ENCODE peak calls at places on chromosomes 1 and 21, in six cellular contexts. L is IMR-90, E is trophoblast cell, V is H1, N is H9, T is mesenchymal stem cell. A is an unnamed sample.

GRCh38 chr1:151006331-151007052 is at the start of gene MINDY1:
- DNase-seq in L (peak; percentile 89), E (peak; percentile 82), V (peak; percentile 67), N (peak; percentile 84), T (peak; percentile 96), A (peak; percentile 75)

GRCh38 chr1:38266197-38266520 is 219.6 kb upstream of the POU3F1 start:
- DNase-seq in L (no peak), E (no peak), V (no peak), N (no peak), T (no peak), A (no peak)

GRCh38 chr1:9687120-9687875 is 35.8 kb downstream of the PIK3CD start:
- DNase-seq in L (peak; percentile 92), E (peak; percentile 84), V (peak; percentile 75), N (peak; percentile 84), T (peak; percentile 87), A (peak; percentile 66)

GRCh38 chr1:247576514-247576913 is 11.6 kb upstream of the OR2G2 start:
- DNase-seq in L (no peak), E (peak; percentile 86), V (no peak), N (no peak), T (peak; percentile 14), A (no peak)

GRCh38 chr1:9822897-9823692 is 670 bp downstream of the CLSTN1 start:
- DNase-seq in L (peak; percentile 15), E (peak; percentile 24), V (no peak), N (no peak), T (peak; percentile 34), A (no peak)

GRCh38 chr21:25496825-25497482 is 110.3 kb downstream of the MRPL39 start:
- DNase-seq in L (peak; percentile 77), E (no peak), V (no peak), N (no peak), T (no peak), A (no peak)

GRCh38 chr21:29256125-29256895 is 42.4 kb upstream of the BACH1 start:
- DNase-seq in L (no peak), E (no peak), V (no peak), N (no peak), T (no peak), A (no peak)

GRCh38 chr1:186819140-186819539 is 9.6 kb upstream of the PLA2G4A start:
- DNase-seq in L (peak; percentile 90), E (peak; percentile 12), V (no peak), N (no peak), T (peak; percentile 23), A (no peak)

GRCh38 chr1:12626888-12627287 is 8.9 kb upstream of the DHRS3 start:
- DNase-seq in L (no peak), E (no peak), V (no peak), N (no peak), T (no peak), A (no peak)

GRCh38 chr1:155083865-155084721 is 5.5 kb downstream of the EFNA3 start:
- DNase-seq in L (no peak), E (no peak), V (no peak), N (no peak), T (peak; percentile 48), A (no peak)

GRCh38 chr1:211975152-211975941 is 60.0 kb downstream of the INTS7 start:
- DNase-seq in L (peak; percentile 15), E (peak; percentile 41), V (no peak), N (no peak), T (no peak), A (no peak)

GRCh38 chr1:32701951-32702598 is 495 bp downstream of the SYNC start:
- DNase-seq in L (peak; percentile 33), E (no peak), V (no peak), N (no peak), T (peak; percentile 57), A (no peak)

GRCh38 chr1:59288046-59288445 is 8.8 kb upstream of the FGGY start:
- DNase-seq in L (no peak), E (no peak), V (no peak), N (no peak), T (no peak), A (no peak)

GRCh38 chr1:59292557-59292956 is 4.3 kb upstream of the FGGY start:
- DNase-seq in L (peak; percentile 80), E (peak; percentile 45), V (no peak), N (no peak), T (peak; percentile 98), A (no peak)

GRCh38 chr1:59291566-59291965 is 5.3 kb upstream of the FGGY start:
- DNase-seq in L (no peak), E (no peak), V (no peak), N (no peak), T (no peak), A (no peak)

GRCh38 chr1:59290173-59290954 is 6.5 kb upstream of the FGGY start:
- DNase-seq in L (peak; percentile 52), E (peak; percentile 80), V (peak; percentile 58), N (peak; percentile 73), T (peak; percentile 58), A (no peak)

DNA sequence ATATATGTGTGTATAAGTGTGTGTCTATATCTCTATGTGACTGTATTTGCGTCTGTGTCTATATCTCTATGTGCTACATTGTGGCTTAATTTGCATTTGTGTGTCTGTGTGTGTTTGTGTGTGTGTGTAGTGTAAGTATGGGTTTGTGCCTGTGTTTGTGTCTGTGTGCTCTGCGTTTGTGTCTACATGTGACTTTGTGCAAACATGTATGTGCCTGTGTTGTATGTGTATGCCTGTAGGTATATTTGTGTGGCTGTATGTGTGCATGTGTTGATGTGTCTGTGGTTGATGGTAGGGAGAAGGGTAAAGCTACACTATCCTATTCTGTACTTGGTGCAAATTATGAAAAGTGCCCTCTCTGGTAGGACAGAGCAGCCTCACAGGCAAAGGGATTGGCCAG is 7.3 kb upstream of the FGGY start:
- DNase-seq in L (no peak), E (no peak), V (no peak), N (no peak), T (no peak), A (no peak)
- H2AFZ ChIP-seq in L (peak overlapping the region; percentile 14), E (no peak overlapping the region), V (no peak overlapping the region), N (no peak overlapping the region), T (no peak overlapping the region), A (no peak overlapping the region)

GRCh38 chr1:226601456-226601855 is 52.9 kb downstream of the STUM start:
- DNase-seq in L (no peak), E (no peak), V (no peak), N (no peak), T (no peak), A (no peak)

GRCh38 chr1:226603030-226603960 is 54.7 kb downstream of the STUM start:
- DNase-seq in L (peak; percentile 48), E (peak; percentile 30), V (no peak), N (no peak), T (peak; percentile 6), A (no peak)

GRCh38 chr1:226603976-226604845 is 55.6 kb downstream of the STUM start:
- DNase-seq in L (no peak), E (peak; percentile 94), V (peak; percentile 50), N (peak; percentile 72), T (no peak), A (peak; percentile 57)

GRCh38 chr1:226600254-226600653 is 51.7 kb downstream of the STUM start:
- DNase-seq in L (no peak), E (no peak), V (no peak), N (no peak), T (no peak), A (no peak)

GRCh38 chr1:226602186-226603029 is 53.8 kb downstream of the STUM start:
- DNase-seq in L (peak; percentile 78), E (peak; percentile 97), V (no peak), N (no peak), T (peak; percentile 21), A (no peak)
- H3K9ac ChIP-seq in L (no peak overlapping the region), E (no peak overlapping the region), V (no peak overlapping the region), N (no peak overlapping the region), T (peak overlapping the region; percentile 81), A (no peak overlapping the region)

GRCh38 chr1:163822933-163823511 is 501.3 kb downstream of the NUF2 start:
- DNase-seq in L (no peak), E (peak; percentile 48), V (no peak), N (no peak), T (no peak), A (no peak)

GRCh38 chr1:163824006-163824405 is 502.3 kb downstream of the NUF2 start:
- DNase-seq in L (peak; percentile 43), E (no peak), V (no peak), N (no peak), T (no peak), A (no peak)

GRCh38 chr1:163820190-163820589 is 498.4 kb downstream of the NUF2 start:
- DNase-seq in L (no peak), E (no peak), V (no peak), N (no peak), T (no peak), A (no peak)

GRCh38 chr1:163821679-163822078 is 499.9 kb downstream of the NUF2 start:
- DNase-seq in L (no peak), E (no peak), V (no peak), N (no peak), T (no peak), A (no peak)

DNA sequence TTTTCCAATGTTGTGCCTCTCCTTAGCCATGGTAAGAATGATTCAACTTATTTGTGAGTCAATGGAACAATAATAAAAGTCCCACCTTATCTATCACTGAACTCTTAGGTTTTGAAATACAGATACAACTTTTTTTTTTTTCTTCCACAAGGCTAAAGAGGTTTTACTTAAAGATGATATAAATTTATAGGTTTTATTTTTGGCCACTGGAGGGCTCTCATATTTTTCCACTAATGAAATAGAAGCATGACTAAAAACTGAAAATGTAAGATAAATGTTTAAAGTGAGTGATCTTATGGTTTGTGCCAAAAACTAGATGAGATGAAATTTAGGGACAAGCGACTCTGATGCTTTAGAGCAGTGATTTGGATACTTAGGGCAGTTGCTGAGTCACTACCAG is 499.0 kb downstream of the NUF2 start:
- DNase-seq in L (no peak), E (no peak), V (no peak), N (no peak), T (no peak), A (no peak)
- H3K79me1 ChIP-seq in L (no peaks in the 10 kb centered on the region), E (no peaks in the 10 kb centered on the region), V (no peaks in the 10 kb centered on the region), N (no peaks in the 10 kb centered on the region), T (no peaks in the 10 kb centered on the region), A (no peaks in the 10 kb centered on the region)

GRCh38 chr1:237794071-237794470 is 96.7 kb downstream of the ZP4 start:
- DNase-seq in L (no peak), E (peak; percentile 26), V (no peak), N (no peak), T (no peak), A (no peak)

GRCh38 chr1:237795558-237795957 is 95.2 kb downstream of the ZP4 start:
- DNase-seq in L (no peak), E (no peak), V (no peak), N (no peak), T (no peak), A (no peak)

GRCh38 chr1:237804516-237804915 is 86.2 kb downstream of the ZP4 start:
- DNase-seq in L (no peak), E (no peak), V (no peak), N (no peak), T (no peak), A (no peak)

DNA sequence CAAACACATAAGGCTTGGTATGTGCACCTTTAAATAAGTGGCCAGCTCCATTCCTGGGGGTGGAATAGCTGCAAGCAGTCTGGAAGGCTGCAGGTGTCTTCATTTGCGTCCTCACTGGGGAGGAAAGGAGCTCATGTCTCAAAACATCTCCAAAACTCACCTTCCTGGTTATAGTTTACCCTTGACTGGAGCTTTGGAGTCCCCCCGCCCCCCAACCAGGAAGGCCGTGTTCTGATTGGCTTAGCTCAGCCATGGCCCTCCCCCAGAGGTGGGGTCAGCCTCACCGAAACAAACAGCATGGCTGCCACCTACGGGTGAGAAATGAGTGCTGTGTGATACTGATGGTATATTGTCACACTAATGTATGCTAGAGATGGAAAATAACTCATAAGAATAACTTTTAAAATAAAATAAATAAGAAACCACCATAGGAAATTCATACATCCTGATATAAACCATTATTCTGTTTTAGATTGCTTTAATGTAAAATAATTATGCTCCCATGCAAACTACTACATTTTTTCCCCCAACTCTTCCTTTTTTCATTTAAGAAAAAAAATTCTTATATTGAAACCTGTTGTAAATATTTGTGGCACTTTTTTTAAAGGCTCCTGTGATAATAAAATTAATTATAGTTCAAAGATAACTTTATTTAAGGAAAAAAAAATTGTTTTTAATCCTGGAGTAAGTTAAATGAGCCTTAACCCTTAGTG is 90.8 kb downstream of the ZP4 start:
- DNase-seq in L (peak; percentile 4), E (peak; percentile 63), V (peak; percentile 82), N (peak; percentile 88), T (peak; percentile 68), A (no peak)
- H2AFZ ChIP-seq in L (no peak overlapping the region), E (no peak overlapping the region), V (peak overlapping the region; percentile 42), N (peak overlapping the region; percentile 90), T (no peak overlapping the region), A (peak overlapping the region; percentile 92)

A was measured in neuronal stem cell.